ENCODE peak calls at places on chromosomes 6 and 20, in nine cellular contexts. Y, M, B, O, S, L, J, A and U are unnamed samples. For H3K4me1, the result is how much of the 10 kb centered on the place peaks cover.

GRCh38 chr6:139648430-139649000 is 274.1 kb upstream of the CITED2 start:
- DNase-seq in Y (no peak), M (no peak), B (no peak), O (no peak), S (no peak), L (no peak), J (no peak), A (no peak), U (no peak)

GRCh38 chr6:100775667-100776066 is 105.5 kb downstream of the ASCC3 start:
- DNase-seq in Y (peak), M (no peak), B (no peak), O (no peak), S (no peak), L (no peak), J (peak), A (no peak), U (no peak)

GRCh38 chr6:27188885-27189418 is 58.5 kb upstream of the PRSS16 start:
- DNase-seq in Y (peak), M (peak), B (peak), O (peak), S (no peak), L (peak), J (peak), A (peak), U (peak)

GRCh38 chr6:125046107-125046925 is 84.1 kb downstream of the RNF217 start:
- DNase-seq in Y (no peak), M (no peak), B (no peak), O (no peak), S (no peak), L (no peak), J (peak), A (no peak), U (no peak)

GRCh38 chr6:125432968-125433367 is 131.2 kb upstream of the HDDC2 start:
- DNase-seq in Y (no peak), M (no peak), B (no peak), O (no peak), S (no peak), L (no peak), J (no peak), A (no peak), U (no peak)

GRCh38 chr6:19535351-19535750 is 301.8 kb upstream of the ID4 start:
- DNase-seq in Y (no peak), M (no peak), B (no peak), O (no peak), S (no peak), L (no peak), J (no peak), A (no peak), U (no peak)

GRCh38 chr6:109695468-109695867 is 4.4 kb downstream of the FIG4 start:
- DNase-seq in Y (no peak), M (no peak), B (no peak), O (peak), S (no peak), L (no peak), J (no peak), A (peak), U (no peak)

GRCh38 chr20:44615169-44615791 is 32.9 kb downstream of the PKIG start:
- DNase-seq in Y (no peak), M (no peak), B (peak), O (peak), S (no peak), L (no peak), J (no peak), A (no peak), U (no peak)

GRCh38 chr20:8721098-8721497 is 347.8 kb upstream of the PLCB4 start:
- DNase-seq in Y (peak), M (no peak), B (peak), O (peak), S (no peak), L (peak), J (peak), A (peak), U (no peak)

GRCh38 chr20:47427067-47427466 is 70.6 kb upstream of the ZMYND8 start:
- DNase-seq in Y (no peak), M (no peak), B (no peak), O (no peak), S (no peak), L (no peak), J (no peak), A (no peak), U (no peak)

GRCh38 chr20:46549188-46549967 is 1.1 kb downstream of the OCSTAMP start:
- DNase-seq in Y (no peak), M (no peak), B (no peak), O (no peak), S (no peak), L (no peak), J (no peak), A (no peak), U (no peak)

GRCh38 chr20:54179946-54180345 is 6.2 kb upstream of the CYP24A1 start:
- DNase-seq in Y (no peak), M (no peak), B (no peak), O (no peak), S (no peak), L (no peak), J (no peak), A (no peak), U (no peak)

GRCh38 chr6:56188429-56188828 is 59.0 kb downstream of the COL21A1 start:
- DNase-seq in Y (no peak), M (no peak), B (no peak), O (no peak), S (no peak), L (no peak), J (no peak), A (no peak), U (no peak)

GRCh38 chr6:21578523-21578922 is 15.0 kb upstream of the SOX4 start:
- DNase-seq in Y (no peak), M (no peak), B (no peak), O (no peak), S (no peak), L (no peak), J (no peak), A (no peak), U (no peak)

GRCh38 chr6:37602360-37602759 is 95.3 kb downstream of the MDGA1 start:
- DNase-seq in Y (peak), M (no peak), B (no peak), O (no peak), S (no peak), L (no peak), J (peak), A (no peak), U (no peak)

GRCh38 chr6:163422574-163422973 is 8.1 kb downstream of the QKI start:
- DNase-seq in Y (no peak), M (no peak), B (no peak), O (no peak), S (no peak), L (no peak), J (no peak), A (no peak), U (no peak)
- H3K4me1 ChIP-seq in Y (half or more), M (half or more), B (under half), O (under half), S (half or more), L (under half), J (half or more), A (half or more), U (under half)

GRCh38 chr6:42507195-42507594 is 55.5 kb upstream of the TRERF1 start:
- DNase-seq in Y (no peak), M (no peak), B (no peak), O (no peak), S (no peak), L (no peak), J (no peak), A (no peak), U (no peak)
- H3K4me1 ChIP-seq in Y (under half), M (under half), B (under half), O (under half), S (under half), L (under half), J (under half), A (under half), U (under half)

GRCh38 chr6:143400258-143401059 is 50.0 kb downstream of the ADAT2 start:
- DNase-seq in Y (peak), M (no peak), B (no peak), O (no peak), S (no peak), L (peak), J (no peak), A (no peak), U (peak)
- H3K4me1 ChIP-seq in Y (under half), M (under half), B (under half), O (under half), S (half or more), L (under half), J (under half), A (under half), U (under half)

GRCh38 chr6:53320964-53321363 is 27.8 kb downstream of the ELOVL5 start:
- DNase-seq in Y (no peak), M (no peak), B (no peak), O (no peak), S (no peak), L (no peak), J (no peak), A (peak), U (no peak)
- H3K4me1 ChIP-seq in Y (under half), M (under half), B (under half), O (under half), S (under half), L (under half), J (under half), A (under half), U (under half)

DNA sequence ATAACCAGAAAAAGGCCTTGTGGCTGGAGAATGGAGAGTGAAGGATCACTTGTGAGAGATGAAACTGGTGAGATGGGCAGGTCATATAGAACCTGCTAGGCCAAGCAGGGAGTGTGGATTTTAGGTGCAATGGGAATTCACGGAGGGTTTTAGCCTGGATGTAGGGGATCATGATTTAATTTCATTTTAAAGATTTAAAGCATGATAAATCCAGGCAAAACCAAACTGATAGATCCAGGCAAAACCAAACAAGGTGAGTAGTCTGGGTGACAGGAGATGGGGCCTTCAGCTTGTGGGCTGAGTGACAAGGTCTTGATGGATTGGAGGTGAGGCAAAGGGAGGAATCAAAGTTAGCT is 1.5 kb upstream of the PLCG1 start:
- DNase-seq in Y (no peak), M (no peak), B (no peak), O (no peak), S (no peak), L (no peak), J (no peak), A (no peak), U (no peak)
- H3K4me1 ChIP-seq in Y (under half), M (under half), B (under half), O (under half), S (under half), L (under half), J (under half), A (under half), U (under half)

DNA sequence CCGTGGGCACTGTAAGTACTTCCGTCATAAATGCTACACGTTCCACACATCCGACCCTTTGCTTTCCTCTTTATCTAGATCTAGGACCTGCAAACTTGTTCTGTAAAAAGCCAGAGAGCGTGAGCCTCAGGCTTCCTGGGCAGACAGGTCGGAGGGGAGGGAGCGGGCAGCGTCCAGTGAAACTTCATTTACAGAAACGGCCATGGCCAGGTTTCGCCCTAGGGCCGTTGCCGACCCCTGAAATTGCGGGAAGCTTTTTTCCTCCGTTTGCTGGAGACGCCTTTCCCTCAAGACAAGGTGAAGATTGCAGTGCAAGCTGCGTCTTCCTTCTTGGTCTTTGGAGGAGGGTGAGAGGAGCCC is 155.4 kb downstream of the DLL1 start:
- DNase-seq in Y (no peak), M (no peak), B (no peak), O (no peak), S (no peak), L (no peak), J (no peak), A (no peak), U (no peak)
- H3K4me1 ChIP-seq in Y (under half), M (under half), B (under half), O (under half), S (under half), L (under half), J (under half), A (under half), U (under half)